ENCODE peak calls at places on chromosomes 1 and 21, in six cellular contexts. A is fibroblast of the aortic adventitia; N is NCI-H2081 treated with DMSO at 0.1 percent for 48 hours; C is left cardiac atrium; V is activated naive CD8-positive, alpha-beta T cell treated with anti-CD3 and anti-CD28 coated beads, Interleukin-2, amount 50 U/mL, for 16 hours; Y is lower lobe of right lung. B is an unnamed sample.

GRCh38 chr1:169585184-169585583 is 1.1 kb downstream of the F5 start:
- DNase-seq in A (no peak), N (no peak), C (no peak), V (no peak), Y (no peak), B (no peak)

GRCh38 chr1:230348386-230349022 is 77.6 kb downstream of the PGBD5 start:
- DNase-seq in A (no peak), N (no peak), C (no peak), V (no peak), Y (no peak), B (no peak)

GRCh38 chr1:45409243-45409642 is 69.0 kb upstream of the MUTYH start:
- DNase-seq in A (peak), N (no peak), C (no peak), V (no peak), Y (no peak), B (no peak)

GRCh38 chr1:214604543-214604942 is 1.5 kb downstream of the CENPF start:
- DNase-seq in A (no peak), N (no peak), C (no peak), V (no peak), Y (no peak), B (no peak)

GRCh38 chr1:217313096-217313495 is 317.8 kb downstream of the GPATCH2 start:
- DNase-seq in A (no peak), N (no peak), C (no peak), V (no peak), Y (no peak), B (no peak)

GRCh38 chr1:204130178-204130577 is 21.7 kb downstream of the ETNK2 start:
- DNase-seq in A (no peak), N (no peak), C (no peak), V (no peak), Y (no peak), B (no peak)

GRCh38 chr1:201535046-201535777 is 3.7 kb upstream of the NAV1 start:
- DNase-seq in A (peak), N (no peak), C (no peak), V (no peak), Y (no peak), B (no peak)

GRCh38 chr1:10544239-10544638 is 69.5 kb downstream of the PEX14 start:
- DNase-seq in A (no peak), N (no peak), C (no peak), V (no peak), Y (no peak), B (no peak)

GRCh38 chr1:168535536-168535935 is 8.3 kb downstream of the XCL2 start:
- DNase-seq in A (no peak), N (no peak), C (no peak), V (no peak), Y (no peak), B (peak)

GRCh38 chr1:181038399-181038873 is 4.7 kb downstream of the MR1 start:
- DNase-seq in A (peak), N (no peak), C (no peak), V (peak), Y (peak), B (peak)

GRCh38 chr1:169759038-169759437 is 25.2 kb upstream of the SELE start:
- DNase-seq in A (no peak), N (no peak), C (no peak), V (no peak), Y (no peak), B (no peak)

GRCh38 chr1:224118688-224119087 is 4.8 kb downstream of the FBXO28 start:
- DNase-seq in A (no peak), N (no peak), C (no peak), V (no peak), Y (no peak), B (no peak)

GRCh38 chr1:176379626-176380339 is 83.2 kb upstream of the PAPPA2 start:
- DNase-seq in A (no peak), N (no peak), C (no peak), V (no peak), Y (no peak), B (no peak)

GRCh38 chr1:68085752-68086151 is 35.3 kb upstream of the DIRAS3 start:
- DNase-seq in A (no peak), N (no peak), C (no peak), V (no peak), Y (no peak), B (no peak)

GRCh38 chr1:117336087-117336817 is 31.0 kb upstream of the MAN1A2 start:
- DNase-seq in A (no peak), N (no peak), C (no peak), V (no peak), Y (no peak), B (no peak)

GRCh38 chr1:194295690-194296089 is 1109.3 kb upstream of the B3GALT2 start:
- DNase-seq in A (no peak), N (peak), C (no peak), V (no peak), Y (no peak), B (peak)

GRCh38 chr1:89907669-89908293 is 86.9 kb downstream of the LRRC8D start:
- DNase-seq in A (peak), N (no peak), C (no peak), V (no peak), Y (no peak), B (no peak)

GRCh38 chr1:58814251-58815068 is 30.6 kb upstream of the JUN start:
- DNase-seq in A (no peak), N (no peak), C (peak), V (no peak), Y (peak), B (no peak)

GRCh38 chr1:26410706-26411623 is at the start of gene LIN28A:
- DNase-seq in A (no peak), N (no peak), C (no peak), V (no peak), Y (no peak), B (no peak)

GRCh38 chr21:42381347-42381984 is 14.4 kb downstream of the TMPRSS3 start:
- DNase-seq in A (peak), N (no peak), C (no peak), V (no peak), Y (peak), B (peak)

GRCh38 chr1:95941121-95941798 is 707.2 kb downstream of the RWDD3 start:
- DNase-seq in A (no peak), N (no peak), C (no peak), V (no peak), Y (no peak), B (no peak)

GRCh38 chr1:245332513-245332912 is 177.7 kb downstream of the KIF26B start:
- DNase-seq in A (no peak), N (no peak), C (no peak), V (no peak), Y (no peak), B (no peak)

GRCh38 chr1:26822737-26823395 is 3.6 kb upstream of the ZDHHC18 start:
- DNase-seq in A (no peak), N (no peak), C (no peak), V (no peak), Y (no peak), B (no peak)

GRCh38 chr1:77511440-77511840 is 171.0 kb downstream of the ZZZ3 start:
- DNase-seq in A (peak), N (no peak), C (no peak), V (no peak), Y (no peak), B (no peak)

GRCh38 chr1:33239487-33239886 is 16.8 kb upstream of the ZNF362 start:
- DNase-seq in A (no peak), N (no peak), C (no peak), V (no peak), Y (no peak), B (no peak)

B was measured in effector CD4-positive, alpha-beta T cell.